ENCODE peak calls at places on chromosomes 13 and 19, in ten cellular contexts. G is fibroblast of lung; D is putamen; P is left colon; C is activated T-helper 9 cell treated with anti-CD3 and anti-CD28 coated beads, Interleukin-2, amount 50 U/mL, for 16 hours; N is NCI-H345; H is stimulated activated CD4-positive, alpha-beta T cell treated with anti-CD3 and anti-CD28 coated beads, Interleukin-4, amount 100 ng/mL, for 1 hour; F is ecto neural progenitor cell; S is B cell; X is COLO829. M is an unnamed sample.

GRCh38 chr19:49469828-49470614 is 4.0 kb upstream of the FLT3LG start:
- DNase-seq in G (no peak), D (no peak), P (no peak), C (peak; percentile 64), N (no peak), H (peak; percentile 65), F (no peak), S (peak; percentile 87), X (no peak), M (no peak)

GRCh38 chr19:38684078-38684861 is 36.8 kb downstream of the ACTN4 start:
- DNase-seq in G (peak; percentile 95), D (no peak), P (peak; percentile 69), C (no peak), N (no peak), H (no peak), F (no peak), S (no peak), X (peak; percentile 89), M (no peak)

GRCh38 chr13:80211573-80211972 is 129.4 kb downstream of the SPRY2 start:
- DNase-seq in G (no peak), D (no peak), P (no peak), C (no peak), N (no peak), H (no peak), F (no peak), S (no peak), X (no peak), M (no peak)

GRCh38 chr13:74062933-74063332 is 71.3 kb downstream of the KLF12 start:
- DNase-seq in G (peak; percentile 67), D (peak; percentile 28), P (peak; percentile 23), C (peak; percentile 15), N (no peak), H (no peak), F (no peak), S (no peak), X (no peak), M (no peak)

GRCh38 chr13:31073859-31074718 is 87.6 kb downstream of the HSPH1 start:
- DNase-seq in G (peak; percentile 33), D (peak; percentile 79), P (no peak), C (no peak), N (no peak), H (no peak), F (no peak), S (no peak), X (no peak), M (no peak)

GRCh38 chr13:101985321-101985720 is 416.5 kb downstream of the FGF14 start:
- DNase-seq in G (no peak), D (no peak), P (no peak), C (no peak), N (no peak), H (no peak), F (no peak), S (no peak), X (no peak), M (no peak)

GRCh38 chr19:53357821-53358581 is 7.5 kb upstream of the ZNF525 start:
- DNase-seq in G (no peak), D (no peak), P (no peak), C (no peak), N (no peak), H (no peak), F (no peak), S (no peak), X (no peak), M (no peak)

GRCh38 chr13:66803013-66803739 is 427.0 kb downstream of the PCDH9 start:
- DNase-seq in G (no peak), D (no peak), P (no peak), C (no peak), N (no peak), H (no peak), F (no peak), S (no peak), X (no peak), M (peak; percentile 50)

GRCh38 chr13:113782472-113782871 is 23.4 kb downstream of the TMEM255B start:
- DNase-seq in G (no peak), D (no peak), P (no peak), C (no peak), N (no peak), H (no peak), F (no peak), S (no peak), X (no peak), M (no peak)

GRCh38 chr19:50695251-50696064 is 24.1 kb downstream of the SHANK1 start:
- DNase-seq in G (no peak), D (no peak), P (no peak), C (no peak), N (no peak), H (peak; percentile 36), F (peak; percentile 85), S (no peak), X (no peak), M (peak; percentile 79)

GRCh38 chr13:98537306-98537705 is 39.6 kb downstream of the STK24 start:
- DNase-seq in G (no peak), D (no peak), P (no peak), C (no peak), N (no peak), H (no peak), F (no peak), S (no peak), X (no peak), M (no peak)